ENCODE peak calls at places on chromosomes 4 and X, in eight cellular contexts. C is fibroblast of pulmonary artery, G is cardiac fibroblast, B is cardiac muscle cell, H is lung, L is Calu3, O is Panc1, P is choroid plexus epithelial cell. D is an unnamed sample.

GRCh38 chr4:8439914-8440490 is 521 bp downstream of the ACOX3 start:
- DNase-seq in C (no peak), G (peak), B (peak), H (no peak), L (no peak), O (no peak), P (peak), D (no peak)

GRCh38 chr4:18840499-18840898 is 818.9 kb upstream of the LCORL start:
- DNase-seq in C (no peak), G (no peak), B (peak), H (no peak), L (no peak), O (no peak), P (peak), D (no peak)

GRCh38 chr4:184343400-184344177 is 125.9 kb upstream of the ENPP6 start:
- DNase-seq in C (peak), G (peak), B (peak), H (peak), L (peak), O (peak), P (peak), D (peak)

GRCh38 chrX:99603076-99603814 is 806.8 kb downstream of the PCDH19 start:
- DNase-seq in C (no peak), G (no peak), B (no peak), H (no peak), L (no peak), O (no peak), P (no peak), D (no peak)

GRCh38 chr4:36900446-36900987 is 344.0 kb upstream of the NWD2 start:
- DNase-seq in C (no peak), G (no peak), B (no peak), H (no peak), L (no peak), O (no peak), P (no peak), D (no peak)

GRCh38 chrX:41922694-41923171 is 621 bp downstream of the CASK start:
- DNase-seq in C (peak), G (peak), B (peak), H (no peak), L (peak), O (no peak), P (peak), D (peak)

GRCh38 chrX:9832811-9833210 is 46.6 kb downstream of the SHROOM2 start:
- DNase-seq in C (no peak), G (no peak), B (no peak), H (no peak), L (no peak), O (no peak), P (no peak), D (no peak)

GRCh38 chr4:6962211-6963041 is 52.8 kb downstream of the TBC1D14 start:
- DNase-seq in C (no peak), G (no peak), B (no peak), H (no peak), L (no peak), O (no peak), P (no peak), D (no peak)

GRCh38 chrX:53317365-53318069 is 36.1 kb upstream of the IQSEC2 start:
- DNase-seq in C (peak), G (peak), B (peak), H (peak), L (peak), O (no peak), P (peak), D (peak)

GRCh38 chrX:21723097-21723496 is 34.8 kb downstream of the SMPX start:
- DNase-seq in C (no peak), G (no peak), B (no peak), H (no peak), L (no peak), O (no peak), P (no peak), D (no peak)

GRCh38 chrX:54043696-54044125 is 562 bp downstream of the PHF8 start:
- DNase-seq in C (peak), G (peak), B (no peak), H (peak), L (peak), O (no peak), P (no peak), D (no peak)

GRCh38 chr4:68658672-68659071 is 11.8 kb downstream of the UGT2B15 start:
- DNase-seq in C (no peak), G (no peak), B (no peak), H (no peak), L (no peak), O (no peak), P (no peak), D (no peak)

GRCh38 chr4:25807101-25807728 is 55.6 kb downstream of the SEL1L3 start:
- DNase-seq in C (no peak), G (no peak), B (no peak), H (no peak), L (no peak), O (no peak), P (no peak), D (no peak)

GRCh38 chr4:100289530-100289888 is 99.2 kb upstream of the DDIT4L start:
- DNase-seq in C (peak), G (no peak), B (no peak), H (no peak), L (no peak), O (no peak), P (peak), D (no peak)

GRCh38 chr4:68021185-68021584 is 57.9 kb upstream of the TMPRSS11A start:
- DNase-seq in C (peak), G (no peak), B (peak), H (no peak), L (peak), O (no peak), P (no peak), D (no peak)

GRCh38 chr4:69773443-69773842 is 13.0 kb upstream of the SULT1B1 start:
- DNase-seq in C (peak), G (peak), B (peak), H (no peak), L (peak), O (no peak), P (no peak), D (no peak)

GRCh38 chr4:118327554-118328241 is 25.1 kb downstream of the PRSS12 start:
- DNase-seq in C (no peak), G (no peak), B (no peak), H (no peak), L (no peak), O (no peak), P (peak), D (no peak)

GRCh38 chr4:836003-836511 is 10.1 kb upstream of the CPLX1 start:
- DNase-seq in C (no peak), G (no peak), B (no peak), H (no peak), L (no peak), O (no peak), P (no peak), D (no peak)

GRCh38 chr4:97942137-97942536 is 201.1 kb downstream of the STPG2 start:
- DNase-seq in C (peak), G (no peak), B (no peak), H (no peak), L (no peak), O (no peak), P (no peak), D (no peak)

GRCh38 chr4:144948421-144948820 is 149.6 kb downstream of the ANAPC10 start:
- DNase-seq in C (no peak), G (no peak), B (no peak), H (no peak), L (no peak), O (no peak), P (no peak), D (no peak)

GRCh38 chrX:12138366-12139313 is at the start of gene FRMPD4:
- DNase-seq in C (peak), G (peak), B (peak), H (no peak), L (no peak), O (no peak), P (no peak), D (peak)

GRCh38 chrX:69120476-69120875 is 44.8 kb downstream of the PJA1 start:
- DNase-seq in C (no peak), G (no peak), B (no peak), H (no peak), L (no peak), O (no peak), P (no peak), D (no peak)

GRCh38 chr4:74412225-74412624 is 32.7 kb upstream of the AREG start:
- DNase-seq in C (no peak), G (no peak), B (no peak), H (no peak), L (no peak), O (no peak), P (no peak), D (no peak)

GRCh38 chr4:158025131-158025530 is 147.7 kb downstream of the GASK1B start:
- DNase-seq in C (no peak), G (no peak), B (no peak), H (no peak), L (no peak), O (no peak), P (peak), D (no peak)
- TF ChIP-seq CTCF in C (no peak), G (no peak), B (no peak), H (no peak), L (no peak), O (no peak), P (no peak), D (no peak)

DNA sequence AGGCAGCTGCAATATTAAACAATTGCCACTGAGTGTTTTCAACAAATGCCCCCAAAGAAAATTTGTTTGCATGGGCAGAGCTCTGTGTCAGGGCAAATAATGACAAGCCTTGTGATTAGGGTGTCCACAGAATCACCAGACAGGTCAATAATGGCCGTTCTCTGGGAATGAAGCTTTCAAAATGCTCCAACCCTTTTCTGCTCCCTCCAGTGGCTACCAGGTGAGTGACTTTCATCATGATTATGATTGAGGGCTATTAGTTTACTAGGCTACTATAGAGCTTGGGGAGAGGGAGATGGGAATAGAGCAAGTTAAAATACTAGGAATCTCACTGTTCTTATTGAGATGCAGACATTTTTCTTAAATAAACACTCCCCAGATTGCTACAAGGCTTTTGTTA is 23.5 kb downstream of the IRS4 start:
- DNase-seq in C (no peak), G (no peak), B (no peak), H (no peak), L (no peak), O (no peak), P (no peak), D (no peak)
- TF ChIP-seq CTCF in C (no peak), G (no peak), B (no peak), H (no peak), L (no peak), O (peak), P (no peak), D (no peak)

GRCh38 chr4:111633663-111634266 is 511.5 kb upstream of the FAM241A start:
- DNase-seq in C (no peak), G (no peak), B (no peak), H (no peak), L (no peak), O (no peak), P (no peak), D (no peak)

GRCh38 chr4:111630705-111631104 is 514.5 kb upstream of the FAM241A start:
- DNase-seq in C (peak), G (peak), B (peak), H (no peak), L (no peak), O (no peak), P (peak), D (no peak)

GRCh38 chr4:111632752-111633151 is 512.5 kb upstream of the FAM241A start:
- DNase-seq in C (peak), G (peak), B (peak), H (no peak), L (no peak), O (no peak), P (peak), D (no peak)

GRCh38 chr4:111628437-111628836 is 516.8 kb upstream of the FAM241A start:
- DNase-seq in C (no peak), G (no peak), B (no peak), H (no peak), L (no peak), O (no peak), P (peak), D (no peak)

GRCh38 chr4:111631157-111631999 is 513.9 kb upstream of the FAM241A start:
- DNase-seq in C (peak), G (peak), B (peak), H (no peak), L (no peak), O (no peak), P (peak), D (no peak)
- TF ChIP-seq CTCF in C (peak), G (peak), B (peak), H (no peak), L (no peak), O (peak), P (peak), D (peak)

DNA sequence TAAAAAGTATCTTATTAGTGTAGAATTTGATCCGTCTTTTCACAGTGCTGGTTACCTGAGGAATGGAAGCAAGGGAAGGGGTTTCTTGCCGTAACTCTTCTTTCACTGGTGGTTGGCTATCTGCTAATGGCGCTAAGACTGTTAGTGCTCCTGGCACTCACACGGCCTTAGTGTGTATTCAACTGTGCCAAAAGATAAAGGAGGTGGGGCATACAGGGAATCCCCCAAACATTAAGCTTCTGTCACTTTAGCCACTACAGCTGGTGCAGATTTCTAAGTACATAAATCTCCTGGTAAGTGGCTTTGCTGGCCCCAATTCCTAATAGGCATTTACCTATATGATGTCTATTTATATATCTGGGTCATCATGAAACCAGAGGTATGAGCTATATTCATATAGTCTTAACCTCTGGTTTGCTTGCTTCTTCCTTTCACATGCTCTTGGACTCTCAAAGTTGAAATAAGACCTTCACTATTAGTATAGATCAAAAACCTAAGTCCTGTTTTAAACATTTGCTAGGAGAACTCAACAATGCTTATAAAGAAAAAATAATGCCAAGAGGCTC is 95.1 kb downstream of the TSPAN7 start:
- DNase-seq in C (no peak), G (no peak), B (no peak), H (no peak), L (no peak), O (no peak), P (no peak), D (no peak)
- TF ChIP-seq CTCF in C (no peak), G (no peak), B (no peak), H (no peak), L (no peak), O (no peak), P (no peak), D (no peak)

DNA sequence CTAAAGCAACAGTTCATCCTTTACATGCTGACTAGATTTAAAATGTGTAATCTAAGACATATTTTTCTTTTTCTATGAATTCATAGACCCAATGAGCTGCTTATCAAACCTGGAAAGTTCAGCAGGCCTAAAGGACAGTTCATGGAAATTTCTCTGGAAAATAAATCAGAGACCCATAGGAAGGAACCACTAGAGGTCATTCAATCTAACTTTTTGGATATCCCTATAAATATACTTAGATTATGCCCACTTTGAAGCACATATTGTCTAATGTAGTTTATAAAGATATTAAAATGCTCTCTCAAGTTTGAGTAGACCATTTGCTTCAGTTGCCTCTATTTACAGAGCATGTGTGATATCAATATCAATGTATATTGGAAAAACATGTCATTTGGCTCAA is 473.0 kb downstream of the FAT4 start:
- DNase-seq in C (no peak), G (no peak), B (no peak), H (no peak), L (no peak), O (no peak), P (no peak), D (no peak)
- TF ChIP-seq CTCF in C (no peak), G (no peak), B (no peak), H (no peak), L (no peak), O (peak), P (no peak), D (no peak)

DNA sequence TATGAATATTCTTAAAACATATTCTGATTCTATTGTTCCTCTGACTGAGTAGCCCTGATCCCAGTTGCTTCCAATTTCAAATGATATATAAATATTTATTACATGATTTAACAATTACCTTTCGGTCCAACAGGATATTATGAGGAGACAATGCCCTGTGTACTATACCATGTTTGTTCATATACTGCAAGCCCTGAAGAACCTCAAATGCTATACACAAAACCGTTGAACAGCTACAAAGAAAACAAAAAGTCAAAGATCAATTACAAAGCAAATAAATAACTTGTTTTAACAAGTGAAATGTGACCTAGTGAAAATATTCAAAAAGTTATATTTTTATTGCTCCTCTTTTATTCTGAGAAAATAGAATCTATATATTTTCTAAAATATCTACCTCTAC is 54.0 kb downstream of the TBCK start:
- DNase-seq in C (no peak), G (no peak), B (no peak), H (no peak), L (no peak), O (no peak), P (no peak), D (no peak)
- TF ChIP-seq CTCF in C (no peak), G (no peak), B (no peak), H (no peak), L (no peak), O (no peak), P (no peak), D (no peak)

DNA sequence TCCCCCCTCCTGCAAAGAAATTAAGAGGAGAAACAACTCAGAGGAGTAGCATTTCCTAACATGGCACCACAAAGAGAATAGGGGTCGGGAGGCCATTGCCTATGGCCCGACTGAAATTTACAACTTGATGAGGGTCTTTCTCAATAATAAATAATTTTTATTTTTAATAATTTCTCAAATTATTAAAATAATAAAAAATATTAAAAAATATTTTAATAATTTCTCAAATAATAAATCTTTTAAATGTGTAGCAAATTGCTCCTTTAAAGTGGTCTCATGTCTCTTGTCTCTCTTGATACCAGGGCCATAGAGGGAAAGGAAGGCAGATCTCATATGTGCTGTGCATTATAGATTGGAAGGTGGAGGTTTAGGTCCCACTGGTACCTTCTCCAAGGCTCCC is 49.2 kb upstream of the MTMR1 start:
- DNase-seq in C (no peak), G (no peak), B (no peak), H (no peak), L (no peak), O (no peak), P (no peak), D (no peak)
- TF ChIP-seq CTCF in C (no peak), G (no peak), B (no peak), H (no peak), L (no peak), O (no peak), P (no peak), D (no peak)

GRCh38 chr4:161555689-161556660 is 607.8 kb downstream of the FSTL5 start:
- DNase-seq in C (peak), G (no peak), B (peak), H (no peak), L (no peak), O (peak), P (peak), D (no peak)
- TF ChIP-seq CTCF in C (no peak), G (no peak), B (no peak), H (no peak), L (no peak), O (no peak), P (no peak), D (no peak)

GRCh38 chr4:16262188-16262587 is 35.9 kb upstream of the TAPT1 start:
- DNase-seq in C (no peak), G (no peak), B (no peak), H (no peak), L (no peak), O (no peak), P (no peak), D (no peak)

GRCh38 chr4:16261313-16261878 is 35.1 kb upstream of the TAPT1 start:
- DNase-seq in C (no peak), G (no peak), B (no peak), H (peak), L (no peak), O (no peak), P (no peak), D (no peak)

GRCh38 chr4:16265820-16266219 is 39.5 kb upstream of the TAPT1 start:
- DNase-seq in C (no peak), G (no peak), B (no peak), H (peak), L (no peak), O (no peak), P (no peak), D (no peak)

GRCh38 chr4:16267639-16268038 is 41.4 kb upstream of the TAPT1 start:
- DNase-seq in C (no peak), G (no peak), B (no peak), H (peak), L (no peak), O (no peak), P (no peak), D (no peak)

DNA sequence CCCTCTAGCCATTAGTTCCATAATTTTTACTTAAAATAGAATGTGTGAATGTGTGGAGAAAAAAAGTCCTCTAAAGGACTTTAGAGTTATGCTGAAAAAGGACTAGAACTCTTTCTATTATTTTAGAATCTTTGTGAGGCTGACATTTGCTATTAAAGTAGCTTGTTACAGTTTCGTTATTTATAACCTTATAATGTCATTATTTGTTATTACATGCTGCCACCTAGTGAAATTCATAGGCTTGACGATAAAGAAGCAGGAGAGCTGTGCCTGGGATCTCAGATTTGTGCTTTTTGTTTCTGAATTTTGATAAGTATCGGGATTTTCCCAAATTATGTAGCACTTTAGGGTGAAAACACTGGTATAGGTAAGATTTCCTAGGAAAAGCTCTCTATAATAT is 38.5 kb upstream of the TAPT1 start:
- DNase-seq in C (peak), G (peak), B (peak), H (peak), L (no peak), O (no peak), P (peak), D (no peak)
- TF ChIP-seq CTCF in C (peak), G (peak), B (peak), H (peak), L (no peak), O (peak), P (peak), D (peak)